ENCODE peak calls at places on chromosomes 12 and 14, in four cellular contexts. B, S, W and A are unnamed samples.

GRCh38 chr12:51549637-51550036 is 41.4 kb upstream of the SCN8A start:
- DNase-seq in W (no peak), B (no peak), S (no peak), A (no peak)

GRCh38 chr12:55470088-55470830 is at the start of gene OR6C70:
- DNase-seq in W (no peak), B (no peak), S (no peak), A (no peak)

GRCh38 chr14:67541448-67542387 is 8.6 kb downstream of the PLEKHH1 start:
- DNase-seq in W (no peak), B (no peak), S (no peak), A (no peak)

GRCh38 chr12:56487448-56488040 is 417 bp downstream of the GLS2 start:
- DNase-seq in B (no peak), W (no peak), S (no peak), A (peak)

GRCh38 chr14:76811561-76811960 is 1.1 kb downstream of the ANGEL1 start:
- DNase-seq in W (no peak), S (no peak), B (no peak), A (peak)

GRCh38 chr12:65229441-65229840 is 49.0 kb upstream of the MSRB3 start:
- DNase-seq in B (no peak), W (no peak), S (no peak), A (no peak)

GRCh38 chr12:98344630-98345029 is 170.8 kb upstream of the TMPO start:
- DNase-seq in B (no peak), S (no peak), W (no peak), A (no peak)

GRCh38 chr14:45135659-45136314 is at the start of gene FANCM:
- DNase-seq in S (peak), W (peak), B (peak), A (peak)

GRCh38 chr14:76917158-76917596 is 91.0 kb downstream of the LRRC74A start:
- DNase-seq in B (peak), W (no peak), S (peak), A (peak)

GRCh38 chr12:27162229-27162537 is 79.8 kb upstream of the C12orf71 start:
- DNase-seq in B (no peak), S (no peak), W (no peak), A (peak)

GRCh38 chr12:106345739-106346138 is 11.8 kb upstream of the POLR3B start:
- DNase-seq in B (peak), S (peak), W (no peak), A (peak)

GRCh38 chr14:74804219-74804825 is 41.2 kb downstream of the YLPM1 start:
- DNase-seq in B (peak), S (no peak), W (no peak), A (peak)

GRCh38 chr14:103308717-103309616 is 25.1 kb upstream of the EIF5 start:
- DNase-seq in S (no peak), B (no peak), W (no peak), A (no peak)

GRCh38 chr12:2958432-2959193 is 584 bp upstream of the TEAD4 start:
- DNase-seq in S (peak), W (no peak), B (peak), A (peak)

GRCh38 chr14:61559641-61560201 is 135.6 kb upstream of the HIF1A start:
- DNase-seq in B (peak), W (no peak), S (no peak), A (no peak)

GRCh38 chr14:33848706-33849454 is 102.0 kb downstream of the EGLN3 start:
- DNase-seq in W (no peak), B (peak), S (peak), A (peak)

GRCh38 chr12:87491089-87491488 is 538.1 kb downstream of the C12orf50 start:
- DNase-seq in S (no peak), W (no peak), B (no peak), A (no peak)

GRCh38 chr14:67514650-67515385 is 18.3 kb upstream of the PLEKHH1 start:
- DNase-seq in B (no peak), W (peak), S (peak), A (peak)

GRCh38 chr12:575948-576612 is 87.2 kb downstream of the NINJ2 start:
- DNase-seq in B (peak), S (peak), W (peak), A (peak)

GRCh38 chr14:74505831-74506230 is 12.3 kb downstream of the ISCA2 start:
- DNase-seq in W (no peak), S (no peak), B (no peak), A (no peak)

GRCh38 chr12:131607658-131608447 is 103.0 kb upstream of the SFSWAP start:
- DNase-seq in W (no peak), B (no peak), S (no peak), A (no peak)

GRCh38 chr14:54828031-54828430 is 74.6 kb downstream of the GCH1 start:
- DNase-seq in W (no peak), B (no peak), S (no peak), A (no peak)

GRCh38 chr14:67441672-67442071 is 29.7 kb upstream of the PLEK2 start:
- DNase-seq in W (no peak), S (no peak), B (no peak), A (no peak)

GRCh38 chr12:121872546-121873223 is 14.0 kb upstream of the HPD start:
- DNase-seq in B (no peak), W (no peak), S (peak), A (no peak)

GRCh38 chr12:57454566-57455373 is at the start of gene INHBE:
- DNase-seq in W (no peak), S (no peak), B (no peak), A (no peak)

GRCh38 chr14:35234007-35234406 is 58.2 kb upstream of the PSMA6 start:
- DNase-seq in S (no peak), W (no peak), B (no peak), A (no peak)

GRCh38 chr12:113903381-113903863 is 62.7 kb downstream of the RBM19 start:
- DNase-seq in W (no peak), S (no peak), B (no peak), A (no peak)